ENCODE peak calls at places on chromosomes 13 and 19, in five cellular contexts. H is cardiac muscle cell, C is psoas muscle, E is IMR-90, T is hepatocyte. Y is an unnamed sample. For H3K4me1, the result is how much of the 10 kb centered on the place peaks cover.

GRCh38 chr19:43624933-43625332 is 5.5 kb upstream of the ZNF428 start:
- DNase-seq in H (peak), C (peak), E (peak), T (no peak), Y (peak)

GRCh38 chr19:31548941-31549340 is 199.7 kb upstream of the TSHZ3 start:
- DNase-seq in H (peak), C (no peak), E (peak), T (peak), Y (no peak)

GRCh38 chr19:35757231-35757748 is 461 bp upstream of the HSPB6 start:
- DNase-seq in H (peak), C (peak), E (peak), T (peak), Y (no peak)

GRCh38 chr19:19619121-19619848 is 798 bp upstream of the PBX4 start:
- DNase-seq in H (no peak), C (no peak), E (no peak), T (no peak), Y (peak)

GRCh38 chr19:15666883-15667282 is 6.0 kb upstream of the CYP4F12 start:
- DNase-seq in H (no peak), C (no peak), E (no peak), T (no peak), Y (no peak)

GRCh38 chr13:98556968-98557591 is 19.8 kb downstream of the STK24 start:
- DNase-seq in H (no peak), C (no peak), E (peak), T (peak), Y (peak)

GRCh38 chr19:55385749-55386514 is at the start of gene RPL28:
- DNase-seq in H (peak), C (peak), E (peak), T (peak), Y (peak)

GRCh38 chr13:77584111-77584510 is 48.6 kb downstream of the SCEL start:
- DNase-seq in H (no peak), C (no peak), E (no peak), T (no peak), Y (no peak)

GRCh38 chr19:17450264-17451075 is 2.0 kb upstream of the TMEM221 start:
- DNase-seq in H (no peak), C (no peak), E (no peak), T (peak), Y (peak)

GRCh38 chr13:44930907-44931676 is 58.2 kb downstream of the NUFIP1 start:
- DNase-seq in H (no peak), C (peak), E (no peak), T (no peak), Y (no peak)

GRCh38 chr13:113916330-113916815 is 52.5 kb upstream of the GAS6 start:
- DNase-seq in H (no peak), C (no peak), E (peak), T (no peak), Y (no peak)

GRCh38 chr13:67763316-67763715 is 533.2 kb upstream of the PCDH9 start:
- DNase-seq in H (no peak), C (no peak), E (no peak), T (no peak), Y (no peak)

GRCh38 chr19:38653028-38653571 is 5.7 kb downstream of the ACTN4 start:
- DNase-seq in H (no peak), C (no peak), E (peak), T (peak), Y (no peak)

GRCh38 chr19:38657633-38658222 is 10.3 kb downstream of the ACTN4 start:
- DNase-seq in H (no peak), C (no peak), E (peak), T (peak), Y (peak)

GRCh38 chr19:38656171-38656981 is 8.9 kb downstream of the ACTN4 start:
- DNase-seq in H (no peak), C (no peak), E (peak), T (no peak), Y (peak)

GRCh38 chr19:38655148-38655824 is 7.8 kb downstream of the ACTN4 start:
- DNase-seq in H (no peak), C (no peak), E (peak), T (no peak), Y (no peak)

GRCh38 chr19:38654478-38655079 is 7.1 kb downstream of the ACTN4 start:
- DNase-seq in H (no peak), C (no peak), E (peak), T (no peak), Y (no peak)
- H3K4me1 ChIP-seq in H (half or more), C (half or more), E (half or more), T (half or more), Y (half or more)

GRCh38 chr19:10092648-10093294 is 6.7 kb downstream of the SHFL start:
- DNase-seq in H (no peak), C (no peak), E (no peak), T (no peak), Y (no peak)

GRCh38 chr19:10095948-10096614 is 6.4 kb downstream of the ANGPTL6 start:
- DNase-seq in H (peak), C (peak), E (peak), T (peak), Y (peak)

GRCh38 chr19:10096615-10096963 is 5.9 kb downstream of the ANGPTL6 start:
- DNase-seq in H (no peak), C (no peak), E (no peak), T (no peak), Y (no peak)

GRCh38 chr19:10093295-10094186 is 7.4 kb downstream of the SHFL start:
- DNase-seq in H (no peak), C (no peak), E (no peak), T (no peak), Y (no peak)

DNA sequence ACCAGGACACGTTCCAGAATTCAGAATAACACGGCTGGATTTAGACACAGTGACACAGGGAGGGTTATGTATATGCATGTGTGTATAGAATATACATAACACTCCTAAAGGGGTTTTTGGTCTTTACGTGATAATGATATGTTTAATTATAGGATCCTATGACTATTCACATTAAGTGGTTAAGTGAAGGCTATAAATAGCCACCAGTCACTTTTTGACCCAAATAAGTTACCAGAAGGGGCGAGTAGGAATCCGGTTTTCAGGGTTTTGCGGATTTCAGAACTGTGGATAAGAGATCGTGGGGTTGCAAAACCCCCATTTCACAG is 6.9 kb downstream of the ANGPTL6 start:
- DNase-seq in H (no peak), C (no peak), E (no peak), T (no peak), Y (no peak)
- H3K4me3 ChIP-seq in H (no peak), C (peak), E (peak), T (no peak), Y (no peak)

DNA sequence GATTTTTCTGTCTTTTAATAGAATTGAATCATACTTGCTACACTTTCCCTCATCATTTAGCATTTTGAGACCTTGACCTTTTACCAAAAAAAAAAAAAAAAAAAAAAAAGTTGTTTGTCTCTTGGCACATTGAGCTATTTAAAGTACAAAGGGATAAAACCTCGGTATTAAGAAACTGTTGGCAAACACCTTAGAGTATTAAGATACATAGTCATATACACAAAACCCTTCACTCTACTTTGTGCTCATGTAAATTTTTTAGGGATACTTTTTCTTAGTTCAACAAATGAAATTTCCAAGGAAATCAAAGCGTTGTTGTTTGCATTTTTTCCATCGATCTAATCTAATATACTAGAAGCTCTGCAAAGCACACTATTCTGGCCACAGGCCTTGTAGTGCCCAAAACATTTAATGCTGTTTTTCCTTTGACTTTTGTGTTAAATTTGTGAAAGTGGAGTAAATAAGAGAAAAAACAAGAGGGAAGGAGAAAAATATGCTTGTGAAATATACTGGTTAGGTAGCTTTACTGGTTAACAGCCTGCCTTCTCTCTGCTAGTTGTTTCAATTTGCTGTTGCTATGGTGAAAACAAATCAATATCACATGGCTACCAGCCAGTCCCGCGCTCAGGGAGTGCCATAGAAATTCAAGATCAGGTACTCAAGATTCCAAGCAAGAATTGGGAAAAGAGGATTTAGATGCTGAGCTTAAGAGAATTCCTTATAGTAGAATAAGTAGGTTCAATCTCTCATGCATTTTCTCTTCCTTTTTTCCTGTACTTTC is 2.6 kb downstream of the MBNL2 start:
- DNase-seq in H (no peak), C (no peak), E (peak), T (peak), Y (peak)
- H3K4me1 ChIP-seq in H (under half), C (under half), E (under half), T (under half), Y (half or more)

GRCh38 chr19:11752244-11752736 is 13.5 kb upstream of the ZNF823 start:
- DNase-seq in H (no peak), C (no peak), E (no peak), T (no peak), Y (no peak)

GRCh38 chr19:11754663-11755062 is 12.1 kb upstream of the ZNF441 start:
- DNase-seq in H (no peak), C (no peak), E (no peak), T (no peak), Y (no peak)

GRCh38 chr19:11759805-11760204 is 7.0 kb upstream of the ZNF441 start:
- DNase-seq in H (no peak), C (no peak), E (no peak), T (no peak), Y (no peak)

GRCh38 chr19:11756965-11757364 is 9.8 kb upstream of the ZNF441 start:
- DNase-seq in H (no peak), C (no peak), E (no peak), T (no peak), Y (no peak)
- H3K4me3 ChIP-seq in H (no peak), C (no peak), E (no peak), T (no peak), Y (no peak)

GRCh38 chr13:90246005-90246404 is 1101.5 kb upstream of the MIR17HG start:
- DNase-seq in H (no peak), C (no peak), E (no peak), T (no peak), Y (no peak)

GRCh38 chr13:90246946-90247345 is 1100.5 kb upstream of the MIR17HG start:
- DNase-seq in H (no peak), C (no peak), E (no peak), T (no peak), Y (no peak)
- H3K4me1 ChIP-seq in H (under half), C (under half), E (under half), T (under half), Y (under half)

GRCh38 chr13:28531195-28531955 is 36.4 kb upstream of the FLT1 start:
- DNase-seq in H (peak), C (peak), E (peak), T (peak), Y (no peak)

GRCh38 chr13:28532226-28533048 is 37.5 kb upstream of the FLT1 start:
- DNase-seq in H (peak), C (peak), E (no peak), T (peak), Y (no peak)

GRCh38 chr13:28533049-28533436 is 38.1 kb upstream of the FLT1 start:
- DNase-seq in H (no peak), C (no peak), E (no peak), T (no peak), Y (no peak)

GRCh38 chr13:28530729-28531194 is 35.8 kb upstream of the FLT1 start:
- DNase-seq in H (no peak), C (no peak), E (no peak), T (no peak), Y (no peak)

GRCh38 chr13:28531956-28532225 is 37.0 kb upstream of the FLT1 start:
- DNase-seq in H (no peak), C (no peak), E (no peak), T (no peak), Y (no peak)
- H3K4me3 ChIP-seq in H (peak), C (peak), E (peak), T (peak), Y (no peak)

GRCh38 chr19:13847033-13847899 is 29.7 kb upstream of the NANOS3 start:
- DNase-seq in H (peak), C (peak), E (peak), T (peak), Y (peak)
- H3K4me1 ChIP-seq in H (under half), C (half or more), E (under half), T (half or more), Y (half or more)